ENCODE peak calls at places on chromosomes 11 and 22, in six cellular contexts. U is T-helper 1 cell; D is M059J; V is stimulated activated naive CD4-positive, alpha-beta T cell treated with Interleukin-2 at 50 U/mL for 16 hours; P is AG20443; G is activated T-helper 1 cell treated with anti-CD3 and anti-CD28 coated beads, Interleukin-12 subunit alpha, Interleukin-12 subunit beta, Interleukin-2, Interleukin-4 antibody, amounts not matched to agents 30 ng/mL and 10 ng/mL and 1 ng/mL, durations not matched to agents 14 hours and 24 hours and 36 hours. J is an unnamed sample.

GRCh38 chr11:75555079-75555811 is 6.8 kb upstream of the SERPINH1 start:
- DNase-seq in U (no peak), D (no peak), V (no peak), P (no peak), G (no peak), J (no peak)

GRCh38 chr11:129861702-129862107 is 33.7 kb downstream of the NFRKB start:
- DNase-seq in U (no peak), D (peak; percentile 98), V (no peak), P (peak; percentile 95), G (no peak), J (peak; percentile 93)

GRCh38 chr11:95831198-95831883 is 41.0 kb downstream of the CEP57 start:
- DNase-seq in U (no peak), D (peak; percentile 87), V (no peak), P (peak; percentile 65), G (no peak), J (no peak)

GRCh38 chr22:27219036-27219435 is 561.6 kb downstream of the MIAT start:
- DNase-seq in U (no peak), D (no peak), V (no peak), P (no peak), G (no peak), J (no peak)

GRCh38 chr11:130246719-130247118 is 68.0 kb downstream of the ZBTB44 start:
- DNase-seq in U (no peak), D (no peak), V (no peak), P (peak; percentile 17), G (no peak), J (no peak)

GRCh38 chr11:65427691-65428577 is 5.3 kb downstream of the NEAT1 start:
- DNase-seq in U (no peak), D (peak; percentile 89), V (peak; percentile 34), P (no peak), G (no peak), J (peak; percentile 63)

GRCh38 chr22:35540600-35541253 is at the start of gene RASD2:
- DNase-seq in U (no peak), D (peak; percentile 74), V (peak; percentile 46), P (peak; percentile 62), G (peak; percentile 12), J (no peak)

GRCh38 chr22:39524089-39524752 is 3.9 kb downstream of the ATF4 start:
- DNase-seq in U (no peak), D (peak; percentile 21), V (no peak), P (peak; percentile 25), G (no peak), J (peak; percentile 34)

J was measured in ELF-1.